ENCODE peak calls at places on chromosomes 2 and 18, in seven cellular contexts. One of them, this sample, is unnamed.

GRCh38 chr2:222039821-222040220 is 259.0 kb downstream of the PAX3 start:
- DNase-seq in uterus: no peak
- DNase-seq in tibial nerve: no peak
- DNase-seq in endothelial cell of umbilical vein: no peak
- DNase-seq in body of pancreas: no peak
- DNase-seq in Peyer's patch: no peak
- DNase-seq in A549: no peak
- DNase-seq in this sample: no peak

GRCh38 chr2:188158337-188159100 is 133.2 kb upstream of the GULP1 start:
- DNase-seq in uterus: no peak
- DNase-seq in endothelial cell of umbilical vein: no peak
- DNase-seq in Peyer's patch: no peak
- DNase-seq in tibial nerve: no peak
- DNase-seq in body of pancreas: no peak
- DNase-seq in A549: no peak
- DNase-seq in this sample: no peak

GRCh38 chr2:48529676-48530032 is 300 bp upstream of the STON1 start:
- DNase-seq in A549: no peak
- DNase-seq in endothelial cell of umbilical vein: no peak
- DNase-seq in Peyer's patch: no peak
- DNase-seq in uterus: no peak
- DNase-seq in body of pancreas: no peak
- DNase-seq in tibial nerve: no peak
- DNase-seq in this sample: no peak

GRCh38 chr2:105262662-105263091 is 21.1 kb downstream of the GPR45 start:
- DNase-seq in tibial nerve: no peak
- DNase-seq in body of pancreas: no peak
- DNase-seq in Peyer's patch: no peak
- DNase-seq in uterus: no peak
- DNase-seq in endothelial cell of umbilical vein: no peak
- DNase-seq in A549: no peak
- DNase-seq in this sample: no peak

GRCh38 chr2:220001693-220002260 is 374.3 kb downstream of the SLC4A3 start:
- DNase-seq in A549: no peak
- DNase-seq in uterus: no peak
- DNase-seq in Peyer's patch: no peak
- DNase-seq in endothelial cell of umbilical vein: no peak
- DNase-seq in body of pancreas: no peak
- DNase-seq in tibial nerve: no peak
- DNase-seq in this sample: no peak

GRCh38 chr2:21779786-21780185 is 656.0 kb downstream of the TDRD15 start:
- DNase-seq in tibial nerve: no peak
- DNase-seq in Peyer's patch: no peak
- DNase-seq in uterus: no peak
- DNase-seq in body of pancreas: no peak
- DNase-seq in endothelial cell of umbilical vein: no peak
- DNase-seq in A549: no peak
- DNase-seq in this sample: no peak

GRCh38 chr2:237348281-237348865 is 65.6 kb downstream of the COL6A3 start:
- DNase-seq in A549: no peak
- DNase-seq in tibial nerve: no peak
- DNase-seq in uterus: no peak
- DNase-seq in Peyer's patch: no peak
- DNase-seq in body of pancreas: no peak
- DNase-seq in endothelial cell of umbilical vein: no peak
- DNase-seq in this sample: no peak

GRCh38 chr2:47072728-47073191 is 82.3 kb downstream of the STPG4 start:
- DNase-seq in A549: no peak
- DNase-seq in tibial nerve: peak; percentile 40
- DNase-seq in body of pancreas: no peak
- DNase-seq in endothelial cell of umbilical vein: no peak
- DNase-seq in Peyer's patch: peak; percentile 70
- DNase-seq in uterus: no peak
- DNase-seq in this sample: no peak

GRCh38 chr18:58592223-58593214 is 36.4 kb downstream of the ALPK2 start:
- DNase-seq in Peyer's patch: no peak
- DNase-seq in body of pancreas: no peak
- DNase-seq in tibial nerve: no peak
- DNase-seq in A549: no peak
- DNase-seq in uterus: no peak
- DNase-seq in endothelial cell of umbilical vein: no peak
- DNase-seq in this sample: no peak

GRCh38 chr2:167181134-167181533 is 292.9 kb downstream of the XIRP2 start:
- DNase-seq in Peyer's patch: no peak
- DNase-seq in uterus: no peak
- DNase-seq in body of pancreas: no peak
- DNase-seq in A549: no peak
- DNase-seq in endothelial cell of umbilical vein: no peak
- DNase-seq in tibial nerve: no peak
- DNase-seq in this sample: no peak

GRCh38 chr2:32697156-32697555 is 69.3 kb downstream of the TTC27 start:
- DNase-seq in Peyer's patch: no peak
- DNase-seq in tibial nerve: no peak
- DNase-seq in body of pancreas: no peak
- DNase-seq in A549: no peak
- DNase-seq in uterus: no peak
- DNase-seq in endothelial cell of umbilical vein: no peak
- DNase-seq in this sample: no peak

GRCh38 chr18:24369420-24369819 is 28.2 kb downstream of the OSBPL1A start:
- DNase-seq in endothelial cell of umbilical vein: no peak
- DNase-seq in tibial nerve: no peak
- DNase-seq in A549: no peak
- DNase-seq in uterus: no peak
- DNase-seq in Peyer's patch: no peak
- DNase-seq in body of pancreas: no peak
- DNase-seq in this sample: no peak

GRCh38 chr18:36130039-36130831 is 536 bp downstream of the ELP2 start:
- DNase-seq in A549: no peak
- DNase-seq in endothelial cell of umbilical vein: no peak
- DNase-seq in body of pancreas: no peak
- DNase-seq in uterus: no peak
- DNase-seq in tibial nerve: no peak
- DNase-seq in Peyer's patch: no peak
- DNase-seq in this sample: no peak

GRCh38 chr18:36127866-36128845 is 984 bp downstream of the SLC39A6 start:
- DNase-seq in uterus: no peak
- DNase-seq in endothelial cell of umbilical vein: peak; percentile 37
- DNase-seq in A549: no peak
- DNase-seq in Peyer's patch: peak; percentile 52
- DNase-seq in tibial nerve: no peak
- DNase-seq in body of pancreas: no peak
- DNase-seq in this sample: peak; percentile 81

GRCh38 chr18:36128907-36129299 is 237 bp downstream of the SLC39A6 start:
- DNase-seq in body of pancreas: no peak
- DNase-seq in endothelial cell of umbilical vein: no peak
- DNase-seq in uterus: no peak
- DNase-seq in tibial nerve: no peak
- DNase-seq in Peyer's patch: no peak
- DNase-seq in A549: no peak
- DNase-seq in this sample: no peak

GRCh38 chr18:36130883-36131653 is 1.4 kb downstream of the ELP2 start:
- DNase-seq in body of pancreas: no peak
- DNase-seq in Peyer's patch: no peak
- DNase-seq in endothelial cell of umbilical vein: no peak
- DNase-seq in A549: no peak
- DNase-seq in uterus: no peak
- DNase-seq in tibial nerve: no peak
- DNase-seq in this sample: peak; percentile 82

GRCh38 chr18:36129300-36130038 is at the start of the genes ELP2 and SLC39A6:
- DNase-seq in uterus: peak; percentile 94
- DNase-seq in A549: peak; percentile 83
- DNase-seq in Peyer's patch: peak; percentile 98
- DNase-seq in body of pancreas: peak; percentile 95
- DNase-seq in tibial nerve: peak; percentile 95
- DNase-seq in endothelial cell of umbilical vein: peak; percentile 98
- DNase-seq in this sample: peak; percentile 99
- TF ChIP-seq POLR2A in uterus: peak; percentile 66
- TF ChIP-seq POLR2A in A549: peak; percentile 73
- TF ChIP-seq POLR2A in Peyer's patch: peak; percentile 29
- TF ChIP-seq POLR2A in body of pancreas: peak; percentile 84
- TF ChIP-seq POLR2A in tibial nerve: peak; percentile 75
- TF ChIP-seq POLR2A in endothelial cell of umbilical vein: peak; percentile 67
- TF ChIP-seq POLR2A in this sample: peak; percentile 33

GRCh38 chr18:45232058-45232457 is 383.2 kb upstream of the SLC14A2 start:
- DNase-seq in A549: no peak
- DNase-seq in tibial nerve: no peak
- DNase-seq in endothelial cell of umbilical vein: no peak
- DNase-seq in Peyer's patch: no peak
- DNase-seq in body of pancreas: no peak
- DNase-seq in uterus: no peak
- DNase-seq in this sample: no peak
- TF ChIP-seq POLR2A in A549: no peak
- TF ChIP-seq POLR2A in tibial nerve: no peak
- TF ChIP-seq POLR2A in endothelial cell of umbilical vein: no peak
- TF ChIP-seq POLR2A in Peyer's patch: no peak
- TF ChIP-seq POLR2A in body of pancreas: no peak
- TF ChIP-seq POLR2A in uterus: no peak
- TF ChIP-seq POLR2A in this sample: no peak

DNA sequence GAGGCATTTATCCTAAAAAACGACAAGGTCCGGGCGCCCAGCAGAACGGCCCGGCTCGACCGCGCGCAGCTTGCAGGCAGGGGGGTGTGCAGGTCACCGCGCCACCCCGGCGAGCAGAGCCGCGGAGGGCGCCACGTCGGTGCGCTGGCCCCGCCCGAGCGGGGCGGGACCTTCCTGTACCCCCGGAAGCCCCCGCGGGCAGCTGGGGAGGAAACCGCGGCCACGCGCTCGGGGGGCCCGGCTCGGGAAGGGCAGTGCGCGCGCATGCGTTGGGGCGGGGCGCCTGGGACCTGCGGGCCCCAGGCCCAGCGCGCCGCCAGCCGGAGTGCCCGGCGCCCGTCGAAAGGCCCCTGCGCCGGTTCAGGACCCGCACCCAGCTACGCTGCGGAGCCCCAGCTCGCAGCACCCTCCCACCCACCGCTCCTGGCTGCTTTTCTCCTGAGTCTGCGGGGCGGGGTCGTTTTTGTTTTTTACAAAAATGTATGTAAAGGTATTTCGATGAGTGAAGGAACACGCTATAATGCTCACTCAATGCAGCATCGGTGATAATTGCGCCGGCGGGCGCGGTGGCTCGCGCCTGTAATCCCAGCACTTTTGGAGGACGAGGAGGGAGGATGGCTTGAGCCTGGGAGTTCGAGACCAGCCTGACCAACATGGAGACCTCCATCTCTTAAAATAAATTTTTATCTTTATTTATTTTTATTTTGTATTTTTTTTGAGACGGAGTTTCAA is 47.7 kb upstream of the POMC start:
- DNase-seq in tibial nerve: peak; percentile 40
- DNase-seq in body of pancreas: peak; percentile 65
- DNase-seq in uterus: peak; percentile 77
- DNase-seq in Peyer's patch: peak; percentile 94
- DNase-seq in A549: peak; percentile 58
- DNase-seq in endothelial cell of umbilical vein: peak; percentile 35
- DNase-seq in this sample: peak; percentile 97
- TF ChIP-seq POLR2A in tibial nerve: no peak
- TF ChIP-seq POLR2A in body of pancreas: peak; percentile 35
- TF ChIP-seq POLR2A in uterus: peak; percentile 45
- TF ChIP-seq POLR2A in Peyer's patch: peak; percentile 35
- TF ChIP-seq POLR2A in A549: peak; percentile 65
- TF ChIP-seq POLR2A in endothelial cell of umbilical vein: peak; percentile 72
- TF ChIP-seq POLR2A in this sample: no peak

GRCh38 chr18:41747723-41748242 is 207.3 kb upstream of the PIK3C3 start:
- DNase-seq in body of pancreas: no peak
- DNase-seq in A549: no peak
- DNase-seq in uterus: no peak
- DNase-seq in tibial nerve: no peak
- DNase-seq in Peyer's patch: no peak
- DNase-seq in endothelial cell of umbilical vein: no peak
- DNase-seq in this sample: no peak
- TF ChIP-seq POLR2A in body of pancreas: no peak
- TF ChIP-seq POLR2A in A549: no peak
- TF ChIP-seq POLR2A in uterus: no peak
- TF ChIP-seq POLR2A in tibial nerve: no peak
- TF ChIP-seq POLR2A in Peyer's patch: no peak
- TF ChIP-seq POLR2A in endothelial cell of umbilical vein: no peak
- TF ChIP-seq POLR2A in this sample: no peak

GRCh38 chr2:68252407-68253210 is at the start of gene PPP3R1:
- DNase-seq in A549: peak; percentile 80
- DNase-seq in endothelial cell of umbilical vein: peak; percentile 97
- DNase-seq in body of pancreas: peak; percentile 95
- DNase-seq in tibial nerve: peak; percentile 89
- DNase-seq in uterus: peak; percentile 96
- DNase-seq in Peyer's patch: peak; percentile 98
- DNase-seq in this sample: peak; percentile 100
- TF ChIP-seq POLR2A in A549: peak; percentile 98
- TF ChIP-seq POLR2A in endothelial cell of umbilical vein: peak; percentile 91
- TF ChIP-seq POLR2A in body of pancreas: peak; percentile 92
- TF ChIP-seq POLR2A in tibial nerve: peak; percentile 81
- TF ChIP-seq POLR2A in uterus: peak; percentile 84
- TF ChIP-seq POLR2A in Peyer's patch: peak; percentile 81
- TF ChIP-seq POLR2A in this sample: peak; percentile 19

GRCh38 chr2:197495433-197496134 is 4.1 kb downstream of the HSPD1 start:
- DNase-seq in uterus: no peak
- DNase-seq in body of pancreas: no peak
- DNase-seq in A549: no peak
- DNase-seq in tibial nerve: no peak
- DNase-seq in Peyer's patch: no peak
- DNase-seq in endothelial cell of umbilical vein: no peak
- DNase-seq in this sample: no peak
- TF ChIP-seq POLR2A in uterus: no peak
- TF ChIP-seq POLR2A in body of pancreas: no peak
- TF ChIP-seq POLR2A in A549: no peak
- TF ChIP-seq POLR2A in tibial nerve: no peak
- TF ChIP-seq POLR2A in Peyer's patch: no peak
- TF ChIP-seq POLR2A in endothelial cell of umbilical vein: no peak
- TF ChIP-seq POLR2A in this sample: no peak

GRCh38 chr2:2950403-2950952 is 427.1 kb downstream of the EIPR1 start:
- DNase-seq in endothelial cell of umbilical vein: no peak
- DNase-seq in uterus: no peak
- DNase-seq in A549: no peak
- DNase-seq in Peyer's patch: no peak
- DNase-seq in body of pancreas: no peak
- DNase-seq in tibial nerve: no peak
- DNase-seq in this sample: no peak
- TF ChIP-seq POLR2A in endothelial cell of umbilical vein: no peak
- TF ChIP-seq POLR2A in uterus: no peak
- TF ChIP-seq POLR2A in A549: no peak
- TF ChIP-seq POLR2A in Peyer's patch: no peak
- TF ChIP-seq POLR2A in body of pancreas: no peak
- TF ChIP-seq POLR2A in tibial nerve: no peak
- TF ChIP-seq POLR2A in this sample: no peak

DNA sequence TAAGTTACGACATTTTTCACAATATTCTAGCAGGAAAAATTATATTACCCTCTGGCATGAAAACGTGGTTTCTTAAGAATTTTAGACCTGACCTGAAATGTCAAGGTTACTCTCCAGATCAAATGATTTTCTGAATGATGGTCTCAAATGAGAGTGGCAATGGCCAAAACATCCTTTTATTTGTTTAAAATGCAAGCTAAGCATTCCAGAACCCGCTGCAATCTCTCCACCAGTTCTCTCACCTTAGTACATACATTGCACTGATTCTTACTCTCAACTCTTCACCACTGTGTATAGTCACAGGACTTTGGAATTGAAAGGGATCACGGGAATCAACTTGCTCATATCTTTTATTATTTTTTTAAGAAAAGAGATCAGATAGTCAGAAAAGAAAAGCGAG is 391.6 kb upstream of the LRATD1 start:
- DNase-seq in Peyer's patch: no peak
- DNase-seq in tibial nerve: no peak
- DNase-seq in A549: no peak
- DNase-seq in body of pancreas: no peak
- DNase-seq in uterus: no peak
- DNase-seq in endothelial cell of umbilical vein: no peak
- DNase-seq in this sample: no peak
- TF ChIP-seq POLR2A in Peyer's patch: no peak
- TF ChIP-seq POLR2A in tibial nerve: no peak
- TF ChIP-seq POLR2A in A549: no peak
- TF ChIP-seq POLR2A in body of pancreas: no peak
- TF ChIP-seq POLR2A in uterus: no peak
- TF ChIP-seq POLR2A in endothelial cell of umbilical vein: no peak
- TF ChIP-seq POLR2A in this sample: no peak

This sample was measured in spleen.